ENCODE peak calls at places on chromosomes 6 and 20, in five cellular contexts. Y is RKO; J is HFFc6; W is activated effector memory CD4-positive, alpha-beta T cell treated with anti-CD3 and anti-CD28 coated beads, Interleukin-2, amount 50 U/mL, for 16 hours; R is aorta. T is an unnamed sample.

GRCh38 chr6:50785921-50786320 is 32.8 kb upstream of the TFAP2B start:
- DNase-seq in Y (no peak), J (no peak), W (no peak), R (no peak), T (no peak)

GRCh38 chr6:130385059-130385695 is 19.4 kb downstream of the TMEM200A start:
- DNase-seq in R (no peak), W (no peak), J (peak; percentile 43), Y (no peak), T (no peak)

GRCh38 chr6:118134257-118134656 is 227.2 kb downstream of the SLC35F1 start:
- DNase-seq in Y (no peak), R (no peak), W (no peak), J (no peak), T (no peak)

GRCh38 chr6:127918506-127919427 is 17.9 kb upstream of the THEMIS start:
- DNase-seq in Y (no peak), R (no peak), J (no peak), W (no peak), T (no peak)

GRCh38 chr6:151958332-151958731 is 150.8 kb downstream of the ESR1 start:
- DNase-seq in R (no peak), J (peak; percentile 63), Y (peak; percentile 7), W (no peak), T (no peak)

GRCh38 chr6:81557811-81558210 is 194.7 kb downstream of the TENT5A start:
- DNase-seq in J (no peak), R (no peak), W (no peak), Y (no peak), T (no peak)

GRCh38 chr6:108793449-108794134 is 54.6 kb upstream of the ARMC2 start:
- DNase-seq in Y (no peak), W (no peak), R (no peak), J (no peak), T (no peak)

GRCh38 chr20:19758888-19759331 is 852 bp downstream of the RIN2 start:
- DNase-seq in Y (no peak), R (peak; percentile 89), J (no peak), W (no peak), T (no peak)

GRCh38 chr20:46252352-46253091 is 55.8 kb downstream of the CDH22 start:
- DNase-seq in W (no peak), J (no peak), Y (no peak), R (no peak), T (no peak)

GRCh38 chr6:113120214-113120576 is 737.0 kb upstream of the MARCKS start:
- DNase-seq in R (no peak), J (peak; percentile 95), W (no peak), Y (peak; percentile 33), T (no peak)

GRCh38 chr6:167893416-167893815 is 66.7 kb downstream of the AFDN start:
- DNase-seq in W (no peak), J (peak; percentile 38), R (no peak), Y (peak; percentile 40), T (no peak)

GRCh38 chr6:164693934-164694333 is 615.5 kb downstream of the C6orf118 start:
- DNase-seq in Y (no peak), R (no peak), J (no peak), W (no peak), T (no peak)

GRCh38 chr20:40648505-40649072 is 40.4 kb downstream of the MAFB start:
- DNase-seq in Y (no peak), J (no peak), W (no peak), R (no peak), T (no peak)

GRCh38 chr6:67237276-67237675 is 1397.8 kb upstream of the ADGRB3 start:
- DNase-seq in W (no peak), J (no peak), Y (no peak), R (no peak), T (no peak)

GRCh38 chr6:84220809-84221409 is 6.5 kb downstream of the CEP162 start:
- DNase-seq in Y (peak; percentile 48), W (no peak), J (peak; percentile 32), R (no peak), T (no peak)

GRCh38 chr20:63027425-63028389 is 20.9 kb upstream of the BHLHE23 start:
- DNase-seq in J (peak; percentile 9), Y (peak; percentile 32), W (no peak), R (peak; percentile 31), T (peak; percentile 47)

GRCh38 chr6:44593539-44593944 is 206.0 kb downstream of the CDC5L start:
- DNase-seq in R (no peak), J (peak; percentile 21), W (peak; percentile 76), Y (peak; percentile 54), T (peak; percentile 53)

GRCh38 chr6:25138024-25138696 is 141.0 kb upstream of the CARMIL1 start:
- DNase-seq in W (peak; percentile 85), Y (no peak), J (peak; percentile 77), R (peak; percentile 68), T (peak; percentile 73)

GRCh38 chr6:41239467-41240159 is 11.5 kb downstream of the TREML4 start:
- DNase-seq in Y (no peak), J (no peak), W (no peak), R (no peak), T (no peak)

GRCh38 chr20:32327087-32327681 is 30.9 kb upstream of the ASXL1 start:
- DNase-seq in W (no peak), R (no peak), J (peak; percentile 67), Y (no peak), T (no peak)

GRCh38 chr20:6731951-6732580 is 35.4 kb upstream of the BMP2 start:
- DNase-seq in J (no peak), W (no peak), Y (no peak), R (no peak), T (no peak)

GRCh38 chr20:46951405-46951804 is 56.8 kb downstream of the EYA2 start:
- DNase-seq in W (no peak), R (no peak), J (no peak), Y (no peak), T (no peak)

GRCh38 chr6:136666041-136666440 is 115.8 kb upstream of the MAP7 start:
- DNase-seq in Y (no peak), W (no peak), J (no peak), R (no peak), T (no peak)

GRCh38 chr20:53915459-53916172 is 154.8 kb downstream of the BCAS1 start:
- DNase-seq in W (peak; percentile 97), R (peak; percentile 97), Y (peak; percentile 92), J (peak; percentile 91), T (peak; percentile 89)

GRCh38 chr6:37566209-37566859 is 66.6 kb upstream of the CCDC167 start:
- DNase-seq in R (peak; percentile 62), W (peak; percentile 90), J (no peak), Y (no peak), T (peak; percentile 78)

GRCh38 chr6:37323568-37323967 is 30.2 kb upstream of the RNF8 start:
- DNase-seq in Y (no peak), J (no peak), R (no peak), W (no peak), T (no peak)

GRCh38 chr6:139981066-139981624 is 606.7 kb upstream of the CITED2 start:
- DNase-seq in R (no peak), W (no peak), Y (no peak), J (no peak), T (no peak)

GRCh38 chr6:53067307-53067706 is 2.1 kb downstream of the FBXO9 start:
- DNase-seq in Y (peak; percentile 25), R (no peak), W (no peak), J (no peak), T (no peak)

T was measured in activated naive CD8-positive, alpha-beta T cell treated with anti-CD3 and anti-CD28 coated beads for 36 hours.